ENCODE peak calls at places on chromosomes 1 and 21, in ten cellular contexts. I, F, L, N, X, O, P, K, E and S are unnamed samples.

GRCh38 chr21:45109831-45110492 is 35.6 kb downstream of the ADARB1 start:
- DNase-seq in P (no peak), O (peak), X (no peak), F (no peak), L (no peak), I (no peak), K (no peak), N (no peak), E (no peak), S (no peak)

GRCh38 chr1:206451146-206451545 is 19.1 kb upstream of the IKBKE start:
- DNase-seq in O (no peak), K (no peak), X (no peak), E (no peak), P (no peak), I (no peak), L (no peak), N (no peak), F (no peak), S (no peak)

GRCh38 chr1:223177681-223178080 is 34.6 kb upstream of the TLR5 start:
- DNase-seq in P (no peak), O (no peak), N (no peak), L (no peak), X (no peak), I (no peak), K (no peak), E (no peak), F (no peak), S (no peak)

GRCh38 chr1:3857791-3858129 is 484 bp downstream of the DFFB start:
- DNase-seq in P (no peak), F (no peak), K (no peak), E (no peak), I (no peak), L (no peak), X (no peak), O (no peak), N (no peak), S (no peak)

GRCh38 chr1:117436528-117436927 is 69.3 kb downstream of the MAN1A2 start:
- DNase-seq in N (no peak), E (no peak), I (peak), K (no peak), P (no peak), F (no peak), X (no peak), O (no peak), L (no peak), S (no peak)

GRCh38 chr1:74468982-74469603 is 43.3 kb downstream of the LRRC53 start:
- DNase-seq in F (no peak), O (peak), N (peak), P (no peak), L (no peak), E (no peak), I (peak), K (no peak), X (no peak), S (peak)

GRCh38 chr21:44766818-44767354 is 34.7 kb downstream of the UBE2G2 start:
- DNase-seq in F (no peak), L (no peak), P (no peak), N (no peak), O (no peak), K (no peak), E (no peak), X (no peak), I (no peak), S (no peak)

GRCh38 chr1:175725684-175726083 is 17.7 kb downstream of the TNR start:
- DNase-seq in I (peak), P (no peak), O (peak), K (no peak), L (no peak), X (no peak), N (peak), E (no peak), F (peak), S (no peak)

GRCh38 chr1:192951961-192952460 is 107.1 kb downstream of the UCHL5 start:
- DNase-seq in P (no peak), F (no peak), L (no peak), I (peak), E (no peak), K (no peak), N (peak), X (no peak), O (peak), S (peak)

GRCh38 chr1:229875086-229875485 is 192.0 kb upstream of the GALNT2 start:
- DNase-seq in F (no peak), K (no peak), X (no peak), N (no peak), P (no peak), L (no peak), E (no peak), O (no peak), I (no peak), S (no peak)

GRCh38 chr1:44594871-44595735 is 79.2 kb downstream of the TMEM53 start:
- DNase-seq in F (peak), L (peak), P (peak), N (peak), K (peak), I (peak), O (peak), E (peak), X (peak), S (no peak)

GRCh38 chr1:178057131-178057765 is 36.7 kb upstream of the RASAL2 start:
- DNase-seq in E (no peak), L (no peak), N (no peak), K (no peak), F (no peak), I (no peak), P (no peak), X (no peak), O (no peak), S (no peak)

GRCh38 chr1:10856253-10856683 is 59.8 kb upstream of the CASZ1 start:
- DNase-seq in N (no peak), L (no peak), F (no peak), K (no peak), E (no peak), X (no peak), I (no peak), P (peak), O (no peak), S (no peak)

GRCh38 chr1:235069171-235069570 is 59.5 kb downstream of the TOMM20 start:
- DNase-seq in N (no peak), K (no peak), O (no peak), L (no peak), P (no peak), F (no peak), E (no peak), I (no peak), X (no peak), S (no peak)

GRCh38 chr1:59290173-59290954 is 6.5 kb upstream of the FGGY start:
- DNase-seq in P (no peak), N (peak), I (peak), O (peak), L (no peak), E (no peak), F (no peak), X (peak), K (no peak), S (no peak)

GRCh38 chr1:109886827-109887226 is 23.8 kb upstream of the CSF1 start:
- DNase-seq in X (no peak), L (no peak), I (no peak), E (no peak), P (no peak), O (no peak), F (no peak), N (no peak), K (no peak), S (no peak)

GRCh38 chr1:115883240-115883639 is 42.3 kb upstream of the NHLH2 start:
- DNase-seq in I (no peak), O (no peak), K (no peak), X (no peak), F (no peak), P (no peak), N (no peak), E (no peak), L (no peak), S (no peak)

GRCh38 chr1:21284206-21285137 is 5.8 kb downstream of the ECE1 start:
- DNase-seq in I (no peak), P (no peak), L (no peak), N (no peak), F (no peak), O (no peak), E (no peak), X (no peak), K (no peak), S (no peak)

GRCh38 chr1:214354440-214355148 is 73.6 kb downstream of the SMYD2 start:
- DNase-seq in X (no peak), E (no peak), K (no peak), N (no peak), O (peak), L (no peak), I (peak), F (no peak), P (no peak), S (no peak)

GRCh38 chr1:86419277-86419903 is 4.6 kb upstream of the CLCA2 start:
- DNase-seq in O (peak), K (peak), F (no peak), X (no peak), N (peak), E (no peak), P (peak), I (no peak), L (peak), S (no peak)

GRCh38 chr1:109765896-109766615 is 2.3 kb upstream of the EPS8L3 start:
- DNase-seq in K (no peak), P (peak), I (no peak), X (peak), N (no peak), E (peak), L (peak), F (no peak), O (no peak), S (no peak)

GRCh38 chr1:20250346-20250989 is 40.2 kb upstream of the VWA5B1 start:
- DNase-seq in N (no peak), X (no peak), K (no peak), L (no peak), I (peak), O (no peak), E (no peak), P (peak), F (no peak), S (no peak)

GRCh38 chr1:240800291-240800690 is 188.3 kb upstream of the GREM2 start:
- DNase-seq in X (no peak), F (no peak), N (no peak), O (no peak), K (no peak), I (no peak), P (no peak), L (no peak), E (no peak), S (no peak)

GRCh38 chr1:247681288-247681897 is 1.9 kb upstream of the OR13G1 start:
- DNase-seq in P (no peak), K (no peak), E (no peak), F (peak), O (no peak), N (peak), I (peak), L (no peak), X (peak), S (no peak)

GRCh38 chr1:68010094-68010493 is 40.3 kb downstream of the DIRAS3 start:
- DNase-seq in K (no peak), X (no peak), L (no peak), F (no peak), P (no peak), I (peak), E (no peak), N (peak), O (peak), S (no peak)